ENCODE peak calls at places on chromosomes 2 and 18, in eight cellular contexts. T, I, P, U, F, D, V and Y are unnamed samples.
A peak's percentile ranks its signal among the peaks of the same experiment; 100 is the strongest.

GRCh38 chr2:196546151-196546919 is 93.2 kb upstream of the CCDC150 start:
- DNase-seq in T (no peak), I (no peak), P (no peak), U (no peak), F (no peak), D (no peak), V (no peak), Y (no peak)

GRCh38 chr18:66916834-66917233 is 312.9 kb upstream of the CDH19 start:
- DNase-seq in T (no peak), I (no peak), P (no peak), U (no peak), F (peak; percentile 1), D (peak; percentile 59), V (peak; percentile 6), Y (no peak)

GRCh38 chr2:15704086-15704787 is 112.6 kb downstream of the DDX1 start:
- DNase-seq in T (no peak), I (no peak), P (no peak), U (no peak), F (no peak), D (no peak), V (no peak), Y (no peak)

GRCh38 chr2:222296311-222296736 is 2.5 kb downstream of the PAX3 start:
- DNase-seq in T (no peak), I (no peak), P (no peak), U (no peak), F (no peak), D (no peak), V (no peak), Y (no peak)

GRCh38 chr2:143205106-143205764 is 76.0 kb downstream of the ARHGAP15 start:
- DNase-seq in T (no peak), I (peak; percentile 28), P (no peak), U (no peak), F (peak; percentile 4), D (peak; percentile 7), V (peak; percentile 23), Y (no peak)

GRCh38 chr2:222931659-222932058 is 70.8 kb downstream of the ACSL3 start:
- DNase-seq in T (no peak), I (no peak), P (no peak), U (no peak), F (no peak), D (no peak), V (no peak), Y (no peak)

GRCh38 chr2:237122214-237122666 is 36.6 kb downstream of the COPS8 start:
- DNase-seq in T (peak; percentile 24), I (peak; percentile 59), P (no peak), U (peak; percentile 67), F (peak; percentile 80), D (peak; percentile 58), V (peak; percentile 70), Y (peak; percentile 72)

GRCh38 chr2:101619191-101619591 is 78.3 kb upstream of the MAP4K4 start:
- DNase-seq in T (no peak), I (no peak), P (no peak), U (no peak), F (no peak), D (no peak), V (no peak), Y (no peak)

GRCh38 chr2:11528228-11528627 is 5.6 kb upstream of the GREB1 start:
- DNase-seq in T (no peak), I (no peak), P (no peak), U (no peak), F (no peak), D (no peak), V (no peak), Y (no peak)

GRCh38 chr2:226403360-226403759 is 396.3 kb downstream of the IRS1 start:
- DNase-seq in T (no peak), I (no peak), P (no peak), U (no peak), F (peak; percentile 95), D (no peak), V (no peak), Y (no peak)

GRCh38 chr2:164677733-164678132 is 56.5 kb upstream of the GRB14 start:
- DNase-seq in T (no peak), I (no peak), P (no peak), U (no peak), F (no peak), D (no peak), V (no peak), Y (no peak)

GRCh38 chr2:126886906-126887280 is 11.8 kb upstream of the TEX51 start:
- DNase-seq in T (no peak), I (no peak), P (no peak), U (no peak), F (no peak), D (no peak), V (no peak), Y (no peak)

GRCh38 chr2:180695570-180695969 is 284.8 kb upstream of the UBE2E3 start:
- DNase-seq in T (no peak), I (no peak), P (no peak), U (no peak), F (no peak), D (no peak), V (no peak), Y (no peak)

GRCh38 chr2:19021100-19021476 is 337.3 kb downstream of the OSR1 start:
- DNase-seq in T (no peak), I (peak; percentile 58), P (no peak), U (no peak), F (peak; percentile 25), D (no peak), V (peak; percentile 55), Y (no peak)

GRCh38 chr2:109238580-109238979 is 109.6 kb downstream of the SH3RF3 start:
- DNase-seq in T (no peak), I (peak; percentile 54), P (peak; percentile 55), U (no peak), F (no peak), D (peak; percentile 24), V (peak; percentile 85), Y (peak; percentile 32)

GRCh38 chr2:144253743-144254142 is 266.2 kb downstream of the ZEB2 start:
- DNase-seq in T (no peak), I (no peak), P (no peak), U (no peak), F (no peak), D (no peak), V (no peak), Y (no peak)

GRCh38 chr2:98911126-98911375 is 25.0 kb downstream of the CRACDL start:
- DNase-seq in T (no peak), I (no peak), P (no peak), U (no peak), F (no peak), D (no peak), V (no peak), Y (no peak)

GRCh38 chr18:62337336-62337735 is 12.2 kb downstream of the TNFRSF11A start:
- DNase-seq in T (no peak), I (no peak), P (no peak), U (no peak), F (no peak), D (no peak), V (no peak), Y (no peak)

GRCh38 chr18:55024568-55024967 is 65.3 kb upstream of the CCDC68 start:
- DNase-seq in T (no peak), I (no peak), P (no peak), U (no peak), F (no peak), D (no peak), V (no peak), Y (no peak)

GRCh38 chr2:38254796-38255195 is 122.3 kb downstream of the ATL2 start:
- DNase-seq in T (no peak), I (no peak), P (no peak), U (no peak), F (no peak), D (no peak), V (no peak), Y (no peak)

GRCh38 chr18:23967321-23968089 is 47.0 kb upstream of the TTC39C start:
- DNase-seq in T (no peak), I (no peak), P (peak; percentile 76), U (no peak), F (no peak), D (no peak), V (peak; percentile 37), Y (no peak)

GRCh38 chr2:232026941-232027340 is 65.4 kb downstream of the DIS3L2 start:
- DNase-seq in T (no peak), I (no peak), P (no peak), U (no peak), F (no peak), D (no peak), V (no peak), Y (no peak)

GRCh38 chr2:105324732-105325131 is 4.8 kb downstream of the TGFBRAP1 start:
- DNase-seq in T (no peak), I (peak; percentile 28), P (no peak), U (no peak), F (no peak), D (no peak), V (peak; percentile 58), Y (no peak)

GRCh38 chr2:144162652-144163051 is 357.3 kb downstream of the ZEB2 start:
- DNase-seq in T (peak; percentile 53), I (peak; percentile 19), P (peak; percentile 46), U (peak; percentile 35), F (peak; percentile 35), D (no peak), V (no peak), Y (no peak)

GRCh38 chr2:120988741-120989555 is 253.3 kb downstream of the GLI2 start:
- DNase-seq in T (no peak), I (no peak), P (no peak), U (peak; percentile 26), F (no peak), D (no peak), V (no peak), Y (no peak)

GRCh38 chr2:238593678-238594077 is 167.0 kb downstream of the ASB1 start:
- DNase-seq in T (no peak), I (no peak), P (no peak), U (no peak), F (no peak), D (no peak), V (no peak), Y (no peak)

GRCh38 chr18:9743200-9744016 is 35.3 kb downstream of the RAB31 start:
- DNase-seq in T (no peak), I (peak; percentile 91), P (no peak), U (no peak), F (peak; percentile 93), D (no peak), V (peak; percentile 100), Y (peak; percentile 76)

GRCh38 chr2:152718909-152719645 is 657 bp downstream of the ARL6IP6 start:
- DNase-seq in T (no peak), I (peak; percentile 74), P (peak; percentile 39), U (peak; percentile 67), F (peak; percentile 78), D (peak; percentile 36), V (peak; percentile 73), Y (no peak)

GRCh38 chr2:71498261-71498701 is 44.9 kb downstream of the DYSF start:
- DNase-seq in T (no peak), I (peak; percentile 86), P (no peak), U (no peak), F (peak; percentile 75), D (no peak), V (peak; percentile 97), Y (peak; percentile 54)

GRCh38 chr18:67273288-67273687 is 243.2 kb downstream of the DSEL start:
- DNase-seq in T (no peak), I (no peak), P (no peak), U (no peak), F (no peak), D (no peak), V (no peak), Y (no peak)

GRCh38 chr2:58702302-58702696 is 461.2 kb upstream of the FANCL start:
- DNase-seq in T (no peak), I (peak; percentile 37), P (no peak), U (no peak), F (no peak), D (no peak), V (peak; percentile 90), Y (no peak)

GRCh38 chr2:56130463-56131070 is 53.2 kb upstream of the CCDC85A start:
- DNase-seq in T (no peak), I (peak; percentile 32), P (no peak), U (peak; percentile 51), F (peak; percentile 48), D (peak; percentile 12), V (peak; percentile 38), Y (peak; percentile 3)